ENCODE peak calls at places on chromosomes 13 and 19, in nine cellular contexts. M is tibial nerve, Y is adrenal gland, O is body of pancreas, K is A549, L is ovary, E is upper lobe of left lung, Z is heart left ventricle, D is IMR-90. C is an unnamed sample.
A peak's percentile ranks its signal among the peaks of the same experiment; 100 is the strongest.

GRCh38 chr19:35088514-35088913 is 27.1 kb upstream of the FXYD3 start:
- DNase-seq in O (no peak), K (peak; percentile 70), D (peak; percentile 87), Y (no peak), E (no peak), Z (no peak), M (no peak), L (no peak), C (no peak)

GRCh38 chr13:52991344-52992020 is 37.1 kb upstream of the OLFM4 start:
- DNase-seq in K (no peak), L (no peak), M (no peak), E (no peak), Y (no peak), Z (no peak), D (no peak), O (no peak), C (no peak)

GRCh38 chr13:69947577-69947976 is 160.0 kb upstream of the ATXN8OS start:
- DNase-seq in M (no peak), Z (no peak), K (no peak), L (no peak), D (no peak), O (no peak), E (no peak), Y (no peak), C (no peak)

GRCh38 chr19:51501594-51502263 is at the start of gene SIGLEC12:
- DNase-seq in L (no peak), D (no peak), M (no peak), Z (peak; percentile 45), K (no peak), E (peak; percentile 74), O (no peak), Y (no peak), C (peak; percentile 67)

GRCh38 chr19:8498295-8498694 is 4.1 kb downstream of the PRAM1 start:
- DNase-seq in L (no peak), K (no peak), Z (no peak), D (no peak), Y (no peak), M (no peak), O (no peak), E (no peak), C (no peak)

GRCh38 chr19:31270897-31271568 is 78.2 kb downstream of the TSHZ3 start:
- DNase-seq in L (peak; percentile 41), D (peak; percentile 58), O (no peak), M (no peak), K (no peak), E (no peak), Y (no peak), Z (no peak), C (peak; percentile 58)

GRCh38 chr19:37909661-37910199 is 2.7 kb downstream of the SIPA1L3 start:
- DNase-seq in K (no peak), Z (no peak), E (no peak), O (no peak), M (no peak), Y (no peak), L (no peak), D (no peak), C (no peak)

GRCh38 chr19:17333611-17334413 is 843 bp downstream of the ANO8 start:
- DNase-seq in O (peak; percentile 32), Z (no peak), M (no peak), Y (peak; percentile 75), E (peak; percentile 69), L (no peak), D (peak; percentile 80), K (peak; percentile 67), C (no peak)

GRCh38 chr13:100269837-100270236 is 180.9 kb downstream of the PCCA start:
- DNase-seq in E (peak; percentile 72), M (peak; percentile 49), K (no peak), O (peak; percentile 60), L (peak; percentile 83), D (peak; percentile 82), Y (peak; percentile 46), Z (peak; percentile 72), C (peak; percentile 71)

DNA sequence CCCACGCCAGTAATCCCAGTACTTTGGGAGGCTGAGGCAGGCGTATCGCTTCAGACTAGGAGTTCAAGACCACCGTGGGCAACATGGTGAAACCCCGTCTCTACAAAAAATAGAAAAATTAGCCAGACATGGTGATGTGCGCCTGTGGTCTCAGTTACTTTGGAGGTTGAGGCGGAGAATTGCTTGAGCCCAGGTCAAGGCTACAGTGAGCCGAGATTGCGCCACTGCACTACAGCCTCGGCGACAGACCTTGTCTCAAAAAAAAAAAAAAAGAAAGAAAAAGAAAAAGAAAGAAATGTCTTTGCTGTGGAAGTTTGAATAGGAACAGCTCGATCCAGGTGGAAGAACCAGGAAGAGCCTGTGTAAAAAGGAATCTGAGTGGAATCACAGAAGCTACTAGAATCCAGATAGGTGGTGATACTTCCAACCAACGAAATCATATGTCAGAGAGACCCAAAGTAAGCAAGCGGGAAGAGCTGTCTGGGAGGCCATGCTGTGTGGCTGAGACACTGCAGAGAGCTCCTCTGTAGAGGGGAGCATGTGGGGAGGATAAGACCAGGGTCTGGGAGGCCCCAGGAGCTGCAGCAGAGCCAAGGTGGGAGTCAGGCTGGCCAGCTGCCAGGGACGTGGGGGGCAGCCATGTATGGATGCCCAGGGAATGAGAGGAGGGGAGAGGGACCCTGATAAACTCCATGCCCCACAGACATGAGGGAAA is 21.1 kb downstream of the LATS2 start:
- DNase-seq in Y (no peak), L (no peak), M (no peak), O (no peak), K (no peak), D (no peak), Z (no peak), E (no peak), C (peak; percentile 60)
- H3K4me1 ChIP-seq in Y (peaks cover 38% of the 10 kb centered on the region), L (peaks cover 6% of the 10 kb centered on the region), M (peaks cover 93% of the 10 kb centered on the region), O (peaks cover 29% of the 10 kb centered on the region), K (peaks cover 6% of the 10 kb centered on the region), D (peaks cover 35% of the 10 kb centered on the region), Z (peaks cover 81% of the 10 kb centered on the region), E (peaks cover 26% of the 10 kb centered on the region), C (peaks cover 86% of the 10 kb centered on the region)

DNA sequence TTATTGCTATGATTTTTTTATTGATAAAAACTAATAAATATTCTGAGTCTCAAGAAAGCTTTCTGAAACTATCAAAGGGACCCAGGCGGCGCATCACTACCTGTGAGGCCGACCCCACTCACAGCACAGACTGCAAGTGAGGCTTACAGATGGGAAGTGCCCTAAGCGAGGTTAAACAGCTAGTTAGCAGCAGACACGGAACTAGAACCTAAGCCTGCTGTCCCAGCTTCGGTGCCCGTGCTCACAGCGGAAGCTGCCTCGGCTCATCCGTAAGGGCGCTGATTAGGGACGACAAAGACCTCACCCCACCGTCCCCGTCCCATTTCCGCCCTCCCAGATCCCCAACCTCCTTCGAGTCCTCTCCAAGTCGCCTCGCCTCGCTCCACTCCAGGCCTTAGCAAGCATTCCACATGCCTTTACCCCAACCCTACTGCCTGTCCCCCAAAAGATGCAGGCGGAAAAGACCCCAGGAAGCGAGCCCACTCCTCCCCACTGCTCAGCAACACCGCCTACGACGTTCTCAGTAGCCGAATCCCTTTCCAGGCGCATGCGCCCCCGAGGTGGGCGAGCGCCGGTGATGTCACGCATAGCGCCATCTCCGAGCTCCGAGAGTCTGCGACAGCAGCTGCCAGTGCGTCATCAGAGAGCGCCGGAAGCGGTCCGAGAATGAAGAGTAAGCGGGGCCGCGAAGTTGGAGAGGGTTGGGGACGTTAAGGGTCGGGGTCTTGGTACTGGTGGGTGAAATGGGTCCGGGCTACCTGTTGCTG is at the start of gene POP4:
- DNase-seq in L (peak; percentile 99), E (peak; percentile 96), D (peak; percentile 94), M (peak; percentile 96), Y (peak; percentile 97), Z (peak; percentile 98), O (peak; percentile 98), K (peak; percentile 98), C (peak; percentile 98)
- TF ChIP-seq POLR2A in L (peak; percentile 99), E (peak; percentile 99), D (peak; percentile 96), M (peak; percentile 98), Y (peak; percentile 97), Z (peak; percentile 96), O (peak; percentile 99), K (peak; percentile 100), C (peak; percentile 97)

GRCh38 chr13:27965740-27966640 is 3.1 kb downstream of the CDX2 start:
- DNase-seq in M (no peak), Y (no peak), D (no peak), E (no peak), K (no peak), Z (no peak), L (no peak), O (peak; percentile 37), C (no peak)
- H3K4me3 ChIP-seq in M (no peak overlapping the region), Y (no peak overlapping the region), D (no peak overlapping the region), E (no peak overlapping the region), K (no peak overlapping the region), Z (no peak overlapping the region), L (peak overlapping the region; percentile 16), O (no peak overlapping the region), C (no peak overlapping the region)

GRCh38 chr19:4367781-4368127 is 24.4 kb downstream of the MPND start:
- DNase-seq in Z (no peak), D (no peak), L (no peak), K (no peak), O (no peak), Y (no peak), E (no peak), M (no peak), C (no peak)
- H3K4me1 ChIP-seq in Z (peaks cover 42% of the 10 kb centered on the region), D (peaks cover 18% of the 10 kb centered on the region), L (peaks cover 31% of the 10 kb centered on the region), K (peaks cover 14% of the 10 kb centered on the region), O (peaks cover 49% of the 10 kb centered on the region), Y (peaks cover 45% of the 10 kb centered on the region), E (peaks cover 36% of the 10 kb centered on the region), M (peaks cover 69% of the 10 kb centered on the region), C (peaks cover 55% of the 10 kb centered on the region)

DNA sequence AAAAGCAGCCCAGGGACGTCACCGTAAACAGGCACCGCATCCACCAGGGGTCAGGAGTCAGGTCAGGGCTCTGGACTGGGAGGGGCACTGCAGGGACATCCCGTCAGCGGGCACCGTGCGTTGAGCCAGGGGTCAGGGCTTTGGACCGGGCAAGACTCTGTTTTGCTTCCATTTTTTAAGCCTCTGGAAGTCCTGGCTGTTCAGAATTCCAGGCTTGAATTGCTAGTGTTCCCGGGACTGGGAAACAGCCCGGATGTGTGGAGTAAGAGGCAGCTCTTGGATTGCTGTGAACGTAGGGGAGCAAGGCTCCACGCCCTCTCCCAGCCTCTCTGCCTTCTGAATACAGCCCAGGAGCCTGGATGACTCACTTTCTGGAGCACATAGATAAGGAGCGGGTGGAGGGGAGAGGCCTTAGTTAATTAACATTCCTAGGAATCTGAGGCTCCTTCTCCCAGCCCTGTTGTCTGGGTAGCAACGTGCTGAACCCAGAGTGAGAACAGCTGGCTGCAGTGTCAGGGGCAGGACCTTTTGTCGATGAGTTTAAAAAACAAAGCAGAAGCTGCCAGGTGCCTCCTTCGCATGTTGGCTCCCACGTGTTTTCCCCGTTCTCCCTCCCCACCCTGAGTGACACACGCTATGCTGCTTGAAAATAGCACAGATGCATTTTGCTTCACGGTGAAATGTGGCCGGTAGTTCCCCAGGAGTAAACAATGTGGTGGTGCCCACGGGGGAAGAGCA is 21.9 kb downstream of the ATP11A start:
- DNase-seq in M (peak; percentile 80), L (peak; percentile 94), Z (peak; percentile 83), D (peak; percentile 98), Y (peak; percentile 75), K (peak; percentile 80), O (peak; percentile 71), E (peak; percentile 93), C (peak; percentile 95)
- TF ChIP-seq POLR2A in M (peak; percentile 29), L (no peak), Z (peak; percentile 32), D (peak; percentile 55), Y (peak; percentile 20), K (no peak), O (peak; percentile 17), E (peak; percentile 32), C (no peak)